ENCODE peak calls at places on chromosomes 7 and 10, in five cellular contexts. Z, I, R, O and D are unnamed samples.
A peak's percentile ranks its signal among the peaks of the same experiment; 100 is the strongest.

GRCh38 chr7:102992820-102993531 is 80.2 kb downstream of the LRRC17 start:
- DNase-seq in I (no peak), O (peak; percentile 26), R (peak; percentile 30), Z (no peak), D (no peak)

GRCh38 chr10:2909921-2910320 is 157.4 kb upstream of the PFKP start:
- DNase-seq in R (no peak), Z (no peak), O (no peak), I (no peak), D (no peak)

GRCh38 chr10:77899080-77899477 is 27.5 kb downstream of the DLG5 start:
- DNase-seq in I (no peak), R (no peak), O (no peak), Z (no peak), D (no peak)

GRCh38 chr10:115047705-115048104 is 45.5 kb upstream of the ATRNL1 start:
- DNase-seq in O (no peak), R (no peak), I (no peak), Z (no peak), D (no peak)

GRCh38 chr7:25121599-25121998 is 3.5 kb downstream of the CYCS start:
- DNase-seq in Z (no peak), O (no peak), I (no peak), R (no peak), D (no peak)

GRCh38 chr10:24893127-24893526 is 59.3 kb downstream of the PRTFDC1 start:
- DNase-seq in O (no peak), R (no peak), Z (no peak), I (no peak), D (no peak)

GRCh38 chr10:121340176-121340850 is 257.9 kb downstream of the FGFR2 start:
- DNase-seq in O (no peak), R (no peak), I (no peak), Z (no peak), D (no peak)

GRCh38 chr7:125316451-125316850 is 386.8 kb upstream of the POT1 start:
- DNase-seq in Z (no peak), R (peak; percentile 80), I (no peak), O (no peak), D (no peak)

GRCh38 chr10:43075612-43076003 is 1.3 kb upstream of the RET start:
- DNase-seq in O (no peak), R (no peak), I (peak; percentile 17), Z (no peak), D (no peak)